ENCODE peak calls at places on chromosome 19, in five cellular contexts. Z is CD8-positive, alpha-beta memory T cell; T is spleen; U is mammary epithelial cell; L is neural progenitor cell. W is an unnamed sample. For H3K27me3 and H3K36me3, the result is how much of the 10 kb centered on the place peaks cover.

GRCh38 chr19:31390721-31391120 is 41.5 kb upstream of the TSHZ3 start:
- DNase-seq in Z (no peak), T (no peak), U (no peak), L (no peak), W (no peak)

GRCh38 chr19:47032171-47032811 is 12.7 kb downstream of the NPAS1 start:
- DNase-seq in Z (peak), T (peak), U (peak), L (peak), W (peak)

GRCh38 chr19:31905980-31906948 is 439.1 kb upstream of the ZNF507 start:
- DNase-seq in Z (no peak), T (no peak), U (no peak), L (no peak), W (no peak)

GRCh38 chr19:40335855-40336700 is 12.1 kb downstream of the C19orf47 start:
- DNase-seq in Z (no peak), T (peak), U (no peak), L (no peak), W (no peak)

GRCh38 chr19:17841810-17842662 is 5.7 kb downstream of the JAK3 start:
- DNase-seq in Z (no peak), T (peak), U (peak), L (peak), W (no peak)

GRCh38 chr19:55461974-55462628 is 659 bp upstream of the ISOC2 start:
- DNase-seq in Z (no peak), T (no peak), U (no peak), L (no peak), W (no peak)

GRCh38 chr19:47419037-47419783 is at the start of gene MEIS3:
- DNase-seq in Z (no peak), T (no peak), U (no peak), L (peak), W (no peak)

GRCh38 chr19:7254590-7254989 is 39.6 kb downstream of the INSR start:
- DNase-seq in Z (no peak), T (no peak), U (no peak), L (no peak), W (no peak)

GRCh38 chr19:3250675-3251074 is 26.2 kb downstream of the CELF5 start:
- DNase-seq in Z (no peak), T (no peak), U (no peak), L (no peak), W (no peak)

GRCh38 chr19:17847538-17848366 is at the start of gene JAK3:
- DNase-seq in Z (peak), T (peak), U (no peak), L (peak), W (peak)

GRCh38 chr19:32165750-32166149 is 179.7 kb upstream of the ZNF507 start:
- DNase-seq in Z (no peak), T (no peak), U (no peak), L (no peak), W (no peak)

GRCh38 chr19:58212336-58213074 is 16.2 kb upstream of the ZNF544 start:
- DNase-seq in Z (no peak), T (no peak), U (no peak), L (no peak), W (no peak)

GRCh38 chr19:30564551-30565011 is 192.4 kb downstream of the ZNF536 start:
- DNase-seq in Z (no peak), T (no peak), U (no peak), L (no peak), W (no peak)

GRCh38 chr19:35987571-35987896 is 7.5 kb upstream of the SDHAF1 start:
- DNase-seq in Z (no peak), T (no peak), U (no peak), L (no peak), W (no peak)

GRCh38 chr19:6668696-6669095 is 1.3 kb downstream of the TNFSF14 start:
- DNase-seq in Z (peak), T (peak), U (no peak), L (no peak), W (no peak)

GRCh38 chr19:10871711-10872550 is 578 bp downstream of the CARM1 start:
- DNase-seq in Z (peak), T (peak), U (peak), L (peak), W (peak)

GRCh38 chr19:15810335-15810734 is 5.1 kb downstream of the OR10H1 start:
- DNase-seq in Z (no peak), T (no peak), U (peak), L (no peak), W (no peak)

GRCh38 chr19:46907880-46908279 is 47.1 kb downstream of the ARHGAP35 start:
- DNase-seq in Z (no peak), T (no peak), U (no peak), L (no peak), W (no peak)

GRCh38 chr19:29265436-29265835 is 52.5 kb upstream of the UQCRFS1 start:
- DNase-seq in Z (no peak), T (no peak), U (no peak), L (no peak), W (no peak)

GRCh38 chr19:39428309-39429112 is 7.2 kb downstream of the RPS16 start:
- DNase-seq in Z (no peak), T (peak), U (no peak), L (peak), W (no peak)

GRCh38 chr19:10699650-10700335 is 1.4 kb upstream of the QTRT1 start:
- DNase-seq in Z (peak), T (no peak), U (peak), L (peak), W (no peak)

GRCh38 chr19:48636859-48637448 is at the start of gene DBP:
- DNase-seq in Z (peak), T (peak), U (no peak), L (no peak), W (no peak)

GRCh38 chr19:40257096-40257517 is 28.0 kb downstream of the AKT2 start:
- DNase-seq in Z (no peak), T (no peak), U (peak), L (no peak), W (no peak)

GRCh38 chr19:15584541-15585115 is 30.4 kb upstream of the CYP4F8 start:
- DNase-seq in Z (peak), T (peak), U (peak), L (peak), W (peak)

GRCh38 chr19:13984875-13985741 is 21.0 kb downstream of the RFX1 start:
- DNase-seq in Z (no peak), T (no peak), U (no peak), L (no peak), W (peak)

GRCh38 chr19:51719251-51719901 is 4.4 kb downstream of the HAS1 start:
- DNase-seq in Z (no peak), T (no peak), U (no peak), L (peak), W (no peak)

GRCh38 chr19:51724543-51724942 is 752 bp upstream of the HAS1 start:
- DNase-seq in Z (no peak), T (no peak), U (no peak), L (no peak), W (no peak)

GRCh38 chr19:51726049-51726448 is 2.3 kb upstream of the HAS1 start:
- DNase-seq in Z (no peak), T (no peak), U (peak), L (no peak), W (no peak)

GRCh38 chr19:51722492-51722891 is 1.3 kb downstream of the HAS1 start:
- DNase-seq in Z (no peak), T (no peak), U (no peak), L (no peak), W (no peak)

DNA sequence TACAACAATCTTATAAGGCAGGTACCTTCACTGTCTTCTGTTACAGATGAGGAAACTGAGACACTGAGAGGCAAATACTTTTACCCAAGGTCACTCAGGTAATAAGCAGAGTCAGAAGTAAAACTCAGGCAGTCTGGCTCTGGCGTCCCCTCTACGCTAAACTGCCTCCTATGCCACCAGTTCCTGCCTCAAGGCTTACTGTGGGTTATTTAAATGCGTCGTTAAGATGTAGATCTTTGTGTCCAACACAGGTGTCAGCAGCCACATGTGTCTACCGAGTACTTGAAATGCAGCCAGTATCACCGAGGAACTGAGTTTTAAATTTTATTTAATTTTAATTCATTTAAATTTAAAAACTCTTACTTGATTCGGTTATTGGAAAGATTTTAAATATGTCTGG is 1.9 kb downstream of the HAS1 start:
- DNase-seq in Z (no peak), T (no peak), U (no peak), L (no peak), W (no peak)
- H3K27me3 ChIP-seq in Z (under half), T (half or more), U (under half), L (half or more), W (under half)

GRCh38 chr19:5109560-5109959 is 140.6 kb downstream of the KDM4B start:
- DNase-seq in Z (no peak), T (no peak), U (no peak), L (peak), W (no peak)
- H3K36me3 ChIP-seq in Z (under half), T (half or more), U (under half), L (under half), W (under half)

GRCh38 chr19:1758231-1758577 is 4.9 kb downstream of the ONECUT3 start:
- DNase-seq in Z (no peak), T (no peak), U (no peak), L (no peak), W (no peak)
- H3K27me3 ChIP-seq in Z (under half), T (half or more), U (half or more), L (half or more), W (under half)

GRCh38 chr19:44032001-44032610 is 6.9 kb downstream of the ZNF222 start:
- DNase-seq in Z (no peak), T (no peak), U (no peak), L (no peak), W (no peak)
- H3K36me3 ChIP-seq in Z (under half), T (half or more), U (under half), L (under half), W (under half)

W was measured in GM06990.